ENCODE peak calls at places on chromosomes 16 and 17, in eight cellular contexts. One of them, this sample, is unnamed.

GRCh38 chr16:49437344-49437743 is 63.7 kb downstream of the C16orf78 start:
- DNase-seq in germinal center: no peak
- DNase-seq in H9: no peak
- DNase-seq in T-cell: no peak
- DNase-seq in NCI-H1092 treated with DMSO at 0.1 percent for 48 hours: no peak
- DNase-seq in A172: no peak
- DNase-seq in stimulated activated CD4-positive, alpha-beta T cell treated with anti-CD3 and anti-CD28 coated beads, Interleukin-2, amount 100 ng/mL, for 48 hours: no peak
- DNase-seq in activated naive CD8-positive, alpha-beta T cell treated with anti-CD3 and anti-CD28 coated beads for 36 hours: no peak
- DNase-seq in this sample: no peak

GRCh38 chr17:50934161-50934560 is 68.0 kb upstream of the TOB1 start:
- DNase-seq in A172: no peak
- DNase-seq in activated naive CD8-positive, alpha-beta T cell treated with anti-CD3 and anti-CD28 coated beads for 36 hours: no peak
- DNase-seq in H9: no peak
- DNase-seq in stimulated activated CD4-positive, alpha-beta T cell treated with anti-CD3 and anti-CD28 coated beads, Interleukin-2, amount 100 ng/mL, for 48 hours: no peak
- DNase-seq in T-cell: no peak
- DNase-seq in NCI-H1092 treated with DMSO at 0.1 percent for 48 hours: no peak
- DNase-seq in germinal center: no peak
- DNase-seq in this sample: no peak

GRCh38 chr16:11356573-11357331 is 11.5 kb downstream of the RMI2 start:
- DNase-seq in A172: peak; percentile 74
- DNase-seq in NCI-H1092 treated with DMSO at 0.1 percent for 48 hours: peak; percentile 19
- DNase-seq in germinal center: peak; percentile 63
- DNase-seq in H9: peak; percentile 76
- DNase-seq in stimulated activated CD4-positive, alpha-beta T cell treated with anti-CD3 and anti-CD28 coated beads, Interleukin-2, amount 100 ng/mL, for 48 hours: no peak
- DNase-seq in activated naive CD8-positive, alpha-beta T cell treated with anti-CD3 and anti-CD28 coated beads for 36 hours: peak; percentile 38
- DNase-seq in T-cell: no peak
- DNase-seq in this sample: peak; percentile 51

GRCh38 chr17:2174471-2175293 is 119.8 kb downstream of the HIC1 start:
- DNase-seq in germinal center: no peak
- DNase-seq in NCI-H1092 treated with DMSO at 0.1 percent for 48 hours: peak; percentile 34
- DNase-seq in stimulated activated CD4-positive, alpha-beta T cell treated with anti-CD3 and anti-CD28 coated beads, Interleukin-2, amount 100 ng/mL, for 48 hours: no peak
- DNase-seq in H9: no peak
- DNase-seq in T-cell: no peak
- DNase-seq in activated naive CD8-positive, alpha-beta T cell treated with anti-CD3 and anti-CD28 coated beads for 36 hours: no peak
- DNase-seq in A172: peak; percentile 68
- DNase-seq in this sample: no peak

GRCh38 chr17:57874434-57875108 is 24.7 kb upstream of the MRPS23 start:
- DNase-seq in A172: peak; percentile 95
- DNase-seq in stimulated activated CD4-positive, alpha-beta T cell treated with anti-CD3 and anti-CD28 coated beads, Interleukin-2, amount 100 ng/mL, for 48 hours: peak; percentile 26
- DNase-seq in NCI-H1092 treated with DMSO at 0.1 percent for 48 hours: no peak
- DNase-seq in germinal center: no peak
- DNase-seq in T-cell: no peak
- DNase-seq in activated naive CD8-positive, alpha-beta T cell treated with anti-CD3 and anti-CD28 coated beads for 36 hours: peak; percentile 26
- DNase-seq in H9: peak; percentile 97
- DNase-seq in this sample: no peak

GRCh38 chr16:72172105-72173034 is at the start of gene PMFBP1:
- DNase-seq in stimulated activated CD4-positive, alpha-beta T cell treated with anti-CD3 and anti-CD28 coated beads, Interleukin-2, amount 100 ng/mL, for 48 hours: peak; percentile 1
- DNase-seq in T-cell: no peak
- DNase-seq in A172: peak; percentile 79
- DNase-seq in H9: no peak
- DNase-seq in germinal center: peak; percentile 76
- DNase-seq in NCI-H1092 treated with DMSO at 0.1 percent for 48 hours: no peak
- DNase-seq in activated naive CD8-positive, alpha-beta T cell treated with anti-CD3 and anti-CD28 coated beads for 36 hours: peak; percentile 29
- DNase-seq in this sample: no peak

GRCh38 chr16:85248269-85248668 is 136.0 kb upstream of the CIBAR2 start:
- DNase-seq in A172: no peak
- DNase-seq in germinal center: no peak
- DNase-seq in stimulated activated CD4-positive, alpha-beta T cell treated with anti-CD3 and anti-CD28 coated beads, Interleukin-2, amount 100 ng/mL, for 48 hours: no peak
- DNase-seq in H9: no peak
- DNase-seq in T-cell: no peak
- DNase-seq in activated naive CD8-positive, alpha-beta T cell treated with anti-CD3 and anti-CD28 coated beads for 36 hours: no peak
- DNase-seq in NCI-H1092 treated with DMSO at 0.1 percent for 48 hours: peak; percentile 56
- DNase-seq in this sample: no peak

GRCh38 chr16:72044825-72045359 is 9.4 kb upstream of the HP start:
- DNase-seq in H9: no peak
- DNase-seq in A172: no peak
- DNase-seq in germinal center: no peak
- DNase-seq in stimulated activated CD4-positive, alpha-beta T cell treated with anti-CD3 and anti-CD28 coated beads, Interleukin-2, amount 100 ng/mL, for 48 hours: no peak
- DNase-seq in T-cell: no peak
- DNase-seq in NCI-H1092 treated with DMSO at 0.1 percent for 48 hours: no peak
- DNase-seq in activated naive CD8-positive, alpha-beta T cell treated with anti-CD3 and anti-CD28 coated beads for 36 hours: no peak
- DNase-seq in this sample: no peak

GRCh38 chr16:67673712-67674580 is 7.3 kb downstream of the C16orf86 start:
- DNase-seq in germinal center: no peak
- DNase-seq in A172: no peak
- DNase-seq in H9: no peak
- DNase-seq in NCI-H1092 treated with DMSO at 0.1 percent for 48 hours: peak; percentile 37
- DNase-seq in T-cell: no peak
- DNase-seq in stimulated activated CD4-positive, alpha-beta T cell treated with anti-CD3 and anti-CD28 coated beads, Interleukin-2, amount 100 ng/mL, for 48 hours: no peak
- DNase-seq in activated naive CD8-positive, alpha-beta T cell treated with anti-CD3 and anti-CD28 coated beads for 36 hours: no peak
- DNase-seq in this sample: no peak

GRCh38 chr16:16184594-16184993 is 38.7 kb downstream of the ABCC6 start:
- DNase-seq in T-cell: no peak
- DNase-seq in NCI-H1092 treated with DMSO at 0.1 percent for 48 hours: no peak
- DNase-seq in stimulated activated CD4-positive, alpha-beta T cell treated with anti-CD3 and anti-CD28 coated beads, Interleukin-2, amount 100 ng/mL, for 48 hours: no peak
- DNase-seq in A172: no peak
- DNase-seq in H9: no peak
- DNase-seq in activated naive CD8-positive, alpha-beta T cell treated with anti-CD3 and anti-CD28 coated beads for 36 hours: no peak
- DNase-seq in germinal center: no peak
- DNase-seq in this sample: no peak

GRCh38 chr17:73985466-73986015 is 217.9 kb upstream of the RPL38 start:
- DNase-seq in H9: no peak
- DNase-seq in activated naive CD8-positive, alpha-beta T cell treated with anti-CD3 and anti-CD28 coated beads for 36 hours: no peak
- DNase-seq in germinal center: no peak
- DNase-seq in T-cell: no peak
- DNase-seq in NCI-H1092 treated with DMSO at 0.1 percent for 48 hours: no peak
- DNase-seq in stimulated activated CD4-positive, alpha-beta T cell treated with anti-CD3 and anti-CD28 coated beads, Interleukin-2, amount 100 ng/mL, for 48 hours: no peak
- DNase-seq in A172: no peak
- DNase-seq in this sample: no peak

GRCh38 chr17:62565817-62566216 is 61.7 kb upstream of the MRC2 start:
- DNase-seq in NCI-H1092 treated with DMSO at 0.1 percent for 48 hours: no peak
- DNase-seq in A172: peak; percentile 91
- DNase-seq in stimulated activated CD4-positive, alpha-beta T cell treated with anti-CD3 and anti-CD28 coated beads, Interleukin-2, amount 100 ng/mL, for 48 hours: no peak
- DNase-seq in activated naive CD8-positive, alpha-beta T cell treated with anti-CD3 and anti-CD28 coated beads for 36 hours: no peak
- DNase-seq in H9: no peak
- DNase-seq in T-cell: no peak
- DNase-seq in germinal center: no peak
- DNase-seq in this sample: no peak

GRCh38 chr17:17114592-17115225 is 72.5 kb downstream of the MPRIP start:
- DNase-seq in germinal center: no peak
- DNase-seq in NCI-H1092 treated with DMSO at 0.1 percent for 48 hours: no peak
- DNase-seq in activated naive CD8-positive, alpha-beta T cell treated with anti-CD3 and anti-CD28 coated beads for 36 hours: peak; percentile 33
- DNase-seq in T-cell: no peak
- DNase-seq in stimulated activated CD4-positive, alpha-beta T cell treated with anti-CD3 and anti-CD28 coated beads, Interleukin-2, amount 100 ng/mL, for 48 hours: no peak
- DNase-seq in H9: no peak
- DNase-seq in A172: no peak
- DNase-seq in this sample: no peak